ENCODE peak calls at places on chromosomes 2 and 18, in five cellular contexts. C, Z, F, B and N are unnamed samples.

GRCh38 chr2:7023542-7023941 is 106.3 kb downstream of the RNF144A start:
- DNase-seq in C (no peak), B (peak), Z (no peak), F (peak), N (no peak)

GRCh38 chr18:23487738-23488625 is 15.3 kb upstream of the RMC1 start:
- DNase-seq in F (no peak), C (peak), Z (peak), B (no peak), N (no peak)

GRCh38 chr2:191954446-191954845 is 107.6 kb upstream of the CAVIN2 start:
- DNase-seq in C (no peak), F (no peak), B (no peak), Z (no peak), N (no peak)

GRCh38 chr2:136135924-136136906 is 18.3 kb upstream of the CXCR4 start:
- DNase-seq in F (no peak), Z (peak), C (no peak), B (no peak), N (peak)

GRCh38 chr2:69978157-69978904 is 16.9 kb upstream of the ASPRV1 start:
- DNase-seq in B (no peak), C (no peak), F (no peak), Z (no peak), N (no peak)

GRCh38 chr18:79457652-79458051 is 61.9 kb downstream of the NFATC1 start:
- DNase-seq in F (no peak), Z (no peak), C (no peak), B (no peak), N (no peak)

GRCh38 chr2:20424300-20425290 is 22.3 kb upstream of the RHOB start:
- DNase-seq in B (peak), Z (peak), F (no peak), C (peak), N (no peak)

GRCh38 chr18:77068890-77069312 is 63.7 kb downstream of the MBP start:
- DNase-seq in F (no peak), C (no peak), B (peak), Z (no peak), N (peak)

GRCh38 chr18:23852236-23853045 is 162.1 kb upstream of the TTC39C start:
- DNase-seq in B (no peak), F (peak), Z (peak), C (no peak), N (no peak)

GRCh38 chr2:119064567-119064966 is 94.0 kb downstream of the C1QL2 start:
- DNase-seq in Z (no peak), C (no peak), B (no peak), F (no peak), N (no peak)

GRCh38 chr2:175036582-175037018 is 31.4 kb upstream of the CHN1 start:
- DNase-seq in B (no peak), Z (peak), C (no peak), F (peak), N (peak)

GRCh38 chr2:223019390-223019930 is 32.5 kb upstream of the KCNE4 start:
- DNase-seq in B (no peak), Z (no peak), F (no peak), C (no peak), N (no peak)

GRCh38 chr2:100246163-100247145 is 75.8 kb downstream of the LONRF2 start:
- DNase-seq in C (no peak), F (no peak), B (no peak), Z (peak), N (peak)

GRCh38 chr2:216519154-216519762 is 20.6 kb downstream of the RPL37A start:
- DNase-seq in B (peak), Z (peak), C (no peak), F (peak), N (peak)

GRCh38 chr18:44813586-44813985 is 132.9 kb downstream of the SETBP1 start:
- DNase-seq in B (no peak), Z (no peak), F (no peak), C (no peak), N (no peak)

GRCh38 chr2:70525032-70525431 is 28.6 kb downstream of the TGFA start:
- DNase-seq in Z (no peak), B (no peak), F (no peak), C (no peak), N (no peak)

GRCh38 chr2:189104926-189105325 is 74.6 kb downstream of the COL5A2 start:
- DNase-seq in C (no peak), B (no peak), F (no peak), Z (no peak), N (no peak)

GRCh38 chr2:187215576-187216240 is 232.3 kb downstream of the CALCRL start:
- DNase-seq in B (no peak), F (no peak), C (no peak), Z (no peak), N (no peak)

GRCh38 chr2:28102455-28102874 is 211.9 kb downstream of the BABAM2 start:
- DNase-seq in Z (no peak), C (no peak), B (no peak), F (no peak), N (no peak)

GRCh38 chr18:31197676-31198075 is 35.0 kb upstream of the DSC1 start:
- DNase-seq in C (no peak), F (no peak), B (no peak), Z (no peak), N (peak)

GRCh38 chr2:127143851-127144782 is 37.2 kb upstream of the BIN1 start:
- DNase-seq in C (no peak), F (peak), B (no peak), Z (no peak), N (no peak)

GRCh38 chr2:219973136-219973535 is 345.7 kb downstream of the SLC4A3 start:
- DNase-seq in F (no peak), B (no peak), C (no peak), Z (no peak), N (no peak)

GRCh38 chr2:74525717-74526648 is at the start of gene DQX1:
- DNase-seq in B (no peak), C (no peak), Z (peak), F (peak), N (peak)

GRCh38 chr2:14881663-14882327 is 249.3 kb downstream of the LRATD1 start:
- DNase-seq in Z (no peak), F (peak), B (no peak), C (no peak), N (no peak)

GRCh38 chr2:45826889-45827635 is 175.6 kb downstream of the PRKCE start:
- DNase-seq in Z (no peak), B (peak), C (no peak), F (no peak), N (no peak)

GRCh38 chr2:212423089-212423488 is 115.5 kb downstream of the ERBB4 start:
- DNase-seq in Z (no peak), B (no peak), F (no peak), C (no peak), N (no peak)